ENCODE peak calls at places on chromosomes 16 and 17, in five cellular contexts. M is iPS DF 19.7; L is astrocyte of the hippocampus; T is activated CD8-positive, alpha-beta memory T cell treated with anti-CD3 and anti-CD28 coated beads, Interleukin-2, amount 50 U/mL, for 48 hours; V is kidney. F is an unnamed sample.
A peak's percentile ranks its signal among the peaks of the same experiment; 100 is the strongest.

GRCh38 chr17:50785942-50786570 is 18.7 kb upstream of the ANKRD40CL start:
- DNase-seq in V (no peak), M (no peak), T (no peak), L (peak; percentile 79), F (peak; percentile 55)

GRCh38 chr17:7081341-7082062 is 1.5 kb upstream of the CLEC10A start:
- DNase-seq in V (no peak), T (no peak), M (no peak), L (no peak), F (no peak)

GRCh38 chr16:10297341-10298006 is 88.4 kb upstream of the ATF7IP2 start:
- DNase-seq in T (no peak), M (no peak), V (no peak), L (no peak), F (no peak)

GRCh38 chr16:4570086-4570485 is 13.9 kb downstream of the C16orf96 start:
- DNase-seq in T (no peak), M (no peak), L (no peak), V (no peak), F (no peak)

GRCh38 chr16:4660454-4661007 is 32.8 kb upstream of the NUDT16L1 start:
- DNase-seq in T (peak; percentile 86), L (peak; percentile 83), M (no peak), V (peak; percentile 90), F (peak; percentile 31)

GRCh38 chr17:39063681-39064069 is 87.8 kb downstream of the PLXDC1 start:
- DNase-seq in L (peak; percentile 33), T (no peak), M (no peak), V (no peak), F (no peak)

GRCh38 chr17:32673964-32674363 is 187.2 kb downstream of the CDK5R1 start:
- DNase-seq in V (no peak), T (no peak), M (no peak), L (no peak), F (no peak)

GRCh38 chr16:25950586-25951201 is 258.9 kb downstream of the HS3ST4 start:
- DNase-seq in T (no peak), L (no peak), M (peak; percentile 99), V (no peak), F (no peak)

GRCh38 chr17:18043491-18043890 is 4.3 kb downstream of the GID4 start:
- DNase-seq in L (peak; percentile 48), T (no peak), M (no peak), V (no peak), F (no peak)

GRCh38 chr17:12900474-12900873 is 111.2 kb downstream of the ARHGAP44 start:
- DNase-seq in L (no peak), M (no peak), V (no peak), T (no peak), F (no peak)

GRCh38 chr17:66775262-66775661 is 59.7 kb upstream of the CACNG5 start:
- DNase-seq in M (no peak), T (no peak), L (no peak), V (no peak), F (no peak)

GRCh38 chr17:46020023-46020735 is 21.1 kb downstream of the STH start:
- DNase-seq in T (peak; percentile 67), V (peak; percentile 70), M (no peak), L (no peak), F (no peak)